ENCODE peak calls at places on chromosome 9, in four cellular contexts. C, Z, W and V are unnamed samples.

GRCh38 chr9:93660647-93661046 is 84.3 kb downstream of the PHF2 start:
- DNase-seq in C (no peak), Z (no peak), W (no peak), V (no peak)

GRCh38 chr9:135348788-135349150 is 130.8 kb upstream of the PPP1R26 start:
- DNase-seq in C (no peak), Z (no peak), W (no peak), V (no peak)

GRCh38 chr9:133683494-133684460 is 47.6 kb downstream of the DBH start:
- DNase-seq in C (no peak), Z (no peak), W (peak; percentile 4), V (no peak)

GRCh38 chr9:78011037-78011436 is 20.6 kb downstream of the GNAQ start:
- DNase-seq in C (no peak), Z (no peak), W (no peak), V (no peak)

GRCh38 chr9:136007906-136008692 is 46.9 kb upstream of the UBAC1 start:
- DNase-seq in C (no peak), Z (no peak), W (peak; percentile 88), V (no peak)

GRCh38 chr9:91131433-91131839 is 230.3 kb downstream of the AUH start:
- DNase-seq in C (no peak), Z (no peak), W (peak; percentile 100), V (no peak)

GRCh38 chr9:34510032-34510431 is 12.8 kb downstream of the ENHO start:
- DNase-seq in C (no peak), Z (no peak), W (no peak), V (no peak)

GRCh38 chr9:86458456-86458855 is 104.2 kb upstream of the TUT7 start:
- DNase-seq in C (no peak), Z (no peak), W (no peak), V (no peak)

GRCh38 chr9:115525438-115526058 is 407.6 kb upstream of the TNC start:
- DNase-seq in C (no peak), Z (no peak), W (no peak), V (no peak)

GRCh38 chr9:133928248-133928764 is 63.8 kb downstream of the VAV2 start:
- DNase-seq in C (no peak), Z (no peak), W (no peak), V (no peak)

GRCh38 chr9:35859995-35860348 is 10.2 kb downstream of the OR13J1 start:
- DNase-seq in C (no peak), Z (no peak), W (no peak), V (no peak)

GRCh38 chr9:87640385-87640795 is 85.5 kb upstream of the CTSL start:
- DNase-seq in C (no peak), Z (no peak), W (peak; percentile 13), V (no peak)

GRCh38 chr9:132211570-132211969 is 49.7 kb downstream of the NTNG2 start:
- DNase-seq in C (no peak), Z (no peak), W (no peak), V (no peak)

GRCh38 chr9:14985419-14985818 is 75.2 kb upstream of the FREM1 start:
- DNase-seq in C (no peak), Z (no peak), W (no peak), V (no peak)

GRCh38 chr9:123353984-123354591 is 1.9 kb upstream of the CRB2 start:
- DNase-seq in C (peak; percentile 53), Z (no peak), W (peak; percentile 46), V (peak; percentile 91)

DNA sequence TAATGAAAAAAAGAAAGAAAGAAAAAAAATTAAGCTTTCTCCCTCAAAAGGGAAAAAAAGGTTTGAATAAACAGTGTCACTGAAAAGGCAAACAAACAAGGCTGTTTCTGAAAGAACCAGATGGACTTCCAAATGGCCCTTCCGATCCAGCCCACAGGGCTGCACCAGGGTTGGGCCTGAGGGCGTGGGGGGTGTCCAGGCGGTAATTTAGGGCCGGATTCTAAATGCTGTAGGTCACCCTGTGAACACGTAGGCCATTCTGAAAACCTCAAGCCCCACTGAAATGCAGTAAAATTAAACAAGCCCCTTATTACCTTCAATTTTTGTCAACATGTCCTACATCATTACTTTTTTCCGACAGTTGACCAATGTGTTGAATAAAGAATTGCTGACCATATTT is 132.1 kb downstream of the HSD17B3 start:
- DNase-seq in C (no peak), Z (no peak), W (no peak), V (no peak)
- TF ChIP-seq CHD1 in C (no peak), Z (no peak), W (no peak), V (no peak)

DNA sequence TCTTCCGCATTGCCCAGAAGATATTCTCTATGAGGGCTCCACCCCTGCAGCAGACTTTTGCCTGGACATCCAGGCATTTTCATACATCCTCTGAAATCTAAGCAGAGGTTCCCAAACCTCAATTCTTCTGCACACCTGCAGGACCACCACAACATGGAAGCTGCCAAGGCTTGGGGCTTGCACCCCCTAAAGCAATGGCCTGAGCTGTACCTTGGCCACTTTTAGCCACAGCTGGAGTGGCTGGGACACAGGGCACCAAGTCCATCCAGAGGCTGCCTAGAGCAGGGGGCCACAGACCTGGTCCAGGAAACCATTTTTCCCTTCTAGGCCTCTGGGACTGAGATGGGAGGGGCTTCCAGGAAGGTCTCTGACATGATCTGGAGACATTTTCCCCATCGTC is 60.7 kb downstream of the ADAMTSL1 start:
- DNase-seq in C (no peak), Z (no peak), W (no peak), V (no peak)
- TF ChIP-seq CHD1 in C (no peak), Z (no peak), W (no peak), V (no peak)

GRCh38 chr9:122262073-122262472 is 2.6 kb downstream of the RBM18 start:
- DNase-seq in C (no peak), Z (no peak), W (no peak), V (no peak)

GRCh38 chr9:122264360-122265264 is at the start of the genes MRRF and RBM18:
- DNase-seq in C (peak; percentile 77), Z (peak; percentile 73), W (peak; percentile 91), V (peak; percentile 96)

GRCh38 chr9:122258886-122259415 is 5.7 kb downstream of the RBM18 start:
- DNase-seq in C (no peak), Z (no peak), W (no peak), V (no peak)

GRCh38 chr9:122263699-122264349 is 816 bp downstream of the RBM18 start:
- DNase-seq in C (no peak), Z (no peak), W (peak; percentile 13), V (no peak)

DNA sequence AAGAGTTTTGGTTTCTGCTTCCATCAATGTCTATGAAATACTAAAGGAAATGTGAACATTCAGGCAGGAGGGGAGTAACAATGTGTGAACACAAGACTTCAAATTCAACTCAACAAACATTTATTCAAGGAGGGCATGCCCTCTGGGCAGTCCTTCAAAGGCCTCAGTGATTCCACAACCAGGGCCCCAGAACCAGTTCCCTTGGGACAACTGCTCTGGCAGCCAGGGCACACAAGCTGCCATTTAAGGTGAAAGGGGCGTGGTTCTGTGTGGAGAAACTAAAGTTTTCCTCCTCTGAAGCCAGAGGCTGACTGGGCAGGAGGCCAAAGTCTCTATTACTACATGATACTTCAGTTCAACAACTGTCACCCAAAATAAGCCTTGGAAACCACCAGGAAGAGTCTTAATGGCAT is 3.2 kb downstream of the RBM18 start:
- DNase-seq in C (no peak), Z (no peak), W (peak; percentile 67), V (peak; percentile 19)
- TF ChIP-seq CHD1 in C (no peak), Z (no peak), W (no peak), V (no peak)

GRCh38 chr9:138009456-138010273 is 132.1 kb downstream of the CACNA1B start:
- DNase-seq in C (no peak), Z (no peak), W (no peak), V (no peak)

GRCh38 chr9:138010274-138010800 is 132.8 kb downstream of the CACNA1B start:
- DNase-seq in C (no peak), Z (no peak), W (no peak), V (peak; percentile 3)

GRCh38 chr9:138007566-138008080 is 130.0 kb downstream of the CACNA1B start:
- DNase-seq in C (no peak), Z (no peak), W (no peak), V (no peak)

GRCh38 chr9:138008081-138008841 is 130.7 kb downstream of the CACNA1B start:
- DNase-seq in C (no peak), Z (no peak), W (no peak), V (no peak)

GRCh38 chr9:138009016-138009415 is 131.4 kb downstream of the CACNA1B start:
- DNase-seq in C (no peak), Z (no peak), W (no peak), V (no peak)
- TF ChIP-seq CHD1 in C (no peak), Z (no peak), W (no peak), V (no peak)

GRCh38 chr9:127754099-127754760 is 19.1 kb upstream of the TOR2A start:
- DNase-seq in C (no peak), Z (no peak), W (no peak), V (peak; percentile 91)

GRCh38 chr9:127754761-127755557 is 19.9 kb upstream of the TOR2A start:
- DNase-seq in C (peak; percentile 38), Z (no peak), W (no peak), V (no peak)

GRCh38 chr9:127753556-127753955 is 18.5 kb upstream of the TOR2A start:
- DNase-seq in C (no peak), Z (no peak), W (no peak), V (no peak)

GRCh38 chr9:127751269-127752054 is 16.4 kb upstream of the TOR2A start:
- DNase-seq in C (no peak), Z (no peak), W (no peak), V (peak; percentile 60)

DNA sequence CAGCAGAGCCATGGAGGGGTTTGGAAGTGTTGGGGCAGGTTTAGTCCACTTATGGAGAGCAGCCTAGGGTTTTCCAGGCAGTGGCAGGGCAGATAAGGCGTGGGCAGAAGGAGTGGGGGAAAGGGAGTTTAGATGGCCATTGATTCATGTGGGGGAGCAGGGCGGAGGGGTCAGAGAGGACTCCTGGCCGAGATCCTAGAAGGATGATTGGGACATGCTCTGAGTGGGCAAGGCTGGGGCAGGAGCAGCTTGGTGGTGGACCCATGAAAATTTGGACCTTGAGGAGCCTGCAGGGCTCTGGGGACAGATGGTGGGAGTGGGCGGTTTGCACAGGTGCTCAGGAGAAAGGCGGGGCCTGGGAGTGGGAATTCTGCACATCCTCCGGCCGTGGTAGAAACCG is 18.1 kb upstream of the TOR2A start:
- DNase-seq in C (no peak), Z (no peak), W (no peak), V (no peak)
- TF ChIP-seq CHD1 in C (no peak), Z (no peak), W (no peak), V (no peak)